ENCODE peak calls at places on chromosomes 13 and 19, in five cellular contexts. J is stimulated activated CD4-positive, alpha-beta T cell treated with anti-CD3 and anti-CD28 coated beads, Interleukin-4, amount 100 ng/mL, for 24 hours; C is MCF 10A; V is AG10803; R is breast epithelium. M is an unnamed sample.

GRCh38 chr13:42594577-42595571 is 20.9 kb downstream of the TNFSF11 start:
- DNase-seq in C (peak), V (peak), J (peak), R (no peak), M (peak)

GRCh38 chr13:95497307-95497943 is 55.1 kb upstream of the CLDN10 start:
- DNase-seq in R (no peak), V (no peak), C (no peak), J (no peak), M (no peak)

GRCh38 chr13:92346046-92346445 is 880.6 kb upstream of the GPC6 start:
- DNase-seq in R (no peak), C (no peak), V (no peak), J (no peak), M (no peak)

GRCh38 chr19:50486823-50487515 is 10.3 kb upstream of the GARIN5A start:
- DNase-seq in R (no peak), V (peak), J (peak), C (peak), M (peak)

GRCh38 chr13:20590568-20590967 is 23.6 kb downstream of the IFT88 start:
- DNase-seq in V (no peak), J (no peak), R (no peak), C (no peak), M (no peak)

GRCh38 chr13:34430294-34430693 is 511.8 kb upstream of the NBEA start:
- DNase-seq in C (no peak), J (no peak), R (no peak), V (peak), M (no peak)

GRCh38 chr19:45657520-45658163 is 10.4 kb upstream of the GIPR start:
- DNase-seq in R (no peak), C (no peak), J (no peak), V (no peak), M (no peak)

GRCh38 chr19:37362733-37363132 is 8.2 kb upstream of the ZNF527 start:
- DNase-seq in V (no peak), J (no peak), R (no peak), C (no peak), M (no peak)

GRCh38 chr19:853014-853553 is 981 bp downstream of the ELANE start:
- DNase-seq in V (no peak), C (no peak), R (no peak), J (no peak), M (no peak)

GRCh38 chr13:89199138-89199537 is 1528.0 kb downstream of the SLITRK5 start:
- DNase-seq in C (no peak), J (no peak), V (no peak), R (no peak), M (no peak)

GRCh38 chr13:47846886-47847285 is 154.2 kb downstream of the SUCLA2 start:
- DNase-seq in C (no peak), R (no peak), V (no peak), J (no peak), M (no peak)

GRCh38 chr13:76937416-76937815 is 10.9 kb upstream of the ACOD1 start:
- DNase-seq in R (no peak), C (peak), V (peak), J (no peak), M (no peak)

GRCh38 chr19:21698215-21698614 is 69.2 kb downstream of the ZNF100 start:
- DNase-seq in C (peak), R (no peak), J (no peak), V (peak), M (no peak)

M was measured in DND-41.